ENCODE peak calls at places on chromosomes 13 and 19, in nine cellular contexts. G is AG09309, K is heart left ventricle, X is fibroblast of mammary gland, U is tibial nerve, A is cardiac fibroblast, Y is Calu3, P is choroid plexus epithelial cell, T is AG04450. F is an unnamed sample.

GRCh38 chr13:51950722-51951121 is 60.5 kb downstream of the ATP7B start:
- DNase-seq in U (no peak), T (no peak), X (no peak), G (no peak), Y (no peak), P (no peak), K (no peak), A (peak), F (no peak)

GRCh38 chr19:5128932-5129389 is 160.0 kb downstream of the KDM4B start:
- DNase-seq in Y (no peak), K (peak), T (no peak), U (no peak), A (peak), X (no peak), P (peak), G (no peak), F (no peak)

GRCh38 chr19:42524943-42525342 is 3.3 kb downstream of the CEACAM1 start:
- DNase-seq in X (no peak), P (no peak), K (no peak), U (no peak), G (no peak), Y (no peak), T (no peak), A (no peak), F (no peak)

GRCh38 chr13:49441846-49442245 is 2.0 kb downstream of the CAB39L start:
- DNase-seq in P (peak), G (no peak), K (no peak), X (peak), T (no peak), Y (no peak), U (no peak), A (peak), F (no peak)

GRCh38 chr13:113903912-113904311 is 40.0 kb upstream of the GAS6 start:
- DNase-seq in P (no peak), K (no peak), X (no peak), U (no peak), A (no peak), G (no peak), T (no peak), Y (no peak), F (no peak)

GRCh38 chr13:33958964-33959363 is 141.0 kb downstream of the RFC3 start:
- DNase-seq in T (no peak), P (no peak), A (no peak), G (no peak), K (no peak), U (no peak), X (no peak), Y (no peak), F (no peak)

GRCh38 chr19:3982701-3983541 is 2.3 kb downstream of the EEF2 start:
- DNase-seq in T (no peak), K (peak), A (no peak), Y (no peak), U (no peak), G (no peak), P (peak), X (peak), F (peak)

GRCh38 chr19:30711296-30711695 is 339.1 kb downstream of the ZNF536 start:
- DNase-seq in A (no peak), Y (no peak), U (no peak), T (no peak), X (no peak), P (no peak), G (no peak), K (no peak), F (no peak)

GRCh38 chr19:7216373-7216902 is 77.8 kb downstream of the INSR start:
- DNase-seq in K (no peak), Y (no peak), P (no peak), T (no peak), A (no peak), U (no peak), G (no peak), X (no peak), F (no peak)

GRCh38 chr13:42633495-42633894 is 59.5 kb downstream of the TNFSF11 start:
- DNase-seq in G (no peak), K (no peak), Y (no peak), A (no peak), P (peak), T (no peak), U (no peak), X (peak), F (no peak)

GRCh38 chr19:48497728-48498575 is 13.7 kb downstream of the LMTK3 start:
- DNase-seq in K (no peak), Y (no peak), U (no peak), T (no peak), X (no peak), G (no peak), P (no peak), A (no peak), F (peak)

GRCh38 chr19:11019824-11020223 is 59.0 kb downstream of the SMARCA4 start:
- DNase-seq in K (peak), Y (no peak), X (peak), A (peak), G (no peak), U (no peak), P (peak), T (no peak), F (peak)

GRCh38 chr19:54959840-54960239 is 6.3 kb upstream of the NLRP2 start:
- DNase-seq in K (no peak), T (no peak), A (no peak), U (no peak), G (no peak), P (no peak), Y (no peak), X (no peak), F (no peak)

GRCh38 chr19:2650515-2650914 is 52.0 kb downstream of the GNG7 start:
- DNase-seq in P (no peak), K (peak), T (no peak), G (no peak), U (no peak), Y (no peak), A (peak), X (no peak), F (peak)

GRCh38 chr13:26255717-26256277 is 1.9 kb downstream of the CDK8 start:
- DNase-seq in Y (no peak), A (peak), P (peak), U (no peak), K (no peak), G (no peak), T (no peak), X (peak), F (no peak)

GRCh38 chr19:2590630-2591399 is 111.7 kb downstream of the GNG7 start:
- DNase-seq in K (no peak), U (no peak), G (no peak), Y (no peak), T (no peak), A (no peak), X (no peak), P (no peak), F (no peak)

DNA sequence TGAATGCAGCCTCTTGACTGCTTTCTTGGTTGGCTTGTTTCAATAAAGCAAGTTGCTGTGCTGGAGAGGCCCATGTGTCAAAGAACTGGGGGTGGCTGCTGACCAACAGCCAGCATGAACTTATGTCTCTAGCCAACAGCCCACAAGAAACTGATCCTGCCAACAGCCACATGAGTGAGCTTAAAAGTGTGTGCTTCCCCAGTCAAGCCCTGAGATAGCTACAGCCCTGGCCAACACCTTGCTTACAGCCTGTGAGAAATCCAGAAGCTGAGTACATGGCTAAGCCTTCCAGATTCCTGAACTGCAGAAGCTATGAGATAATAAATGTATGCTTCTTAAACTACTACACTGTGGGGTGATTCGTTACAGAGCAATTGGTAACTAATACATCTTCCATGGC is 38.9 kb upstream of the IPO5 start:
- DNase-seq in G (no peak), A (no peak), K (no peak), T (no peak), X (peak), P (peak), U (no peak), Y (no peak), F (no peak)
- TF ChIP-seq CTCF in G (no peak), A (no peak), K (no peak), T (no peak), X (no peak), P (no peak), U (no peak), Y (no peak), F (no peak)

DNA sequence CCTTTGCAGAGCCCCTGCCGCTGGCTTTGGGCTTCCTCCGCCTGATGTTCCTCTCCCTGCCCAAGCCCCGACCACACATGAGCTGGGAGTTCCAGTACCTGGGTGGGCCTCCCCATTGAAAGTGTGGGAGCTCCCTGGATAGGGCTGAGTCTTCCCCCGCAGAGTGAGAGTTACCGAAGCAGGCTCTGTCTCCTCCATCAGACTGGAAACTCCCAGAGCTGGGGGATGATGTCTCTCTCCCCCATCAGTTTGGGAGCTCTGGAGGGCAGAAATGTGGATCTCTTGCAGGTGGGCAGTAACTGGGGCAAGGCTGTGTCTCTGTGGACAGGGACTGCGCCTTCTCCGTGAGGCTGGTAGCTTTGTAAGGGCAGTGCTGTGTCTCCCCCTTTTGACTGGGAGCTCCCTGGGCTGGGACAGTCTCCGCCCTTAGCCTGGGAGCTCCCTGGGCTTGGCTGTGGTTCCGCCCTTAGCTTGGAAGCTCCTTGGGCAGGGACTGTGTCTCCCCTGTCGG is 767 bp downstream of the DCAF15 start:
- DNase-seq in X (peak), T (no peak), Y (peak), P (peak), U (no peak), K (no peak), G (peak), A (peak), F (peak)
- TF ChIP-seq CTCF in X (peak), T (no peak), Y (no peak), P (peak), U (no peak), K (no peak), G (peak), A (no peak), F (peak)

GRCh38 chr19:21483589-21484170 is 21.7 kb upstream of the ZNF429 start:
- DNase-seq in X (peak), U (peak), K (peak), G (no peak), A (peak), T (no peak), P (peak), Y (no peak), F (peak)

GRCh38 chr19:21487969-21488368 is 17.4 kb upstream of the ZNF429 start:
- DNase-seq in Y (no peak), P (no peak), A (no peak), X (no peak), U (no peak), K (no peak), T (no peak), G (no peak), F (peak)

GRCh38 chr19:21484631-21485030 is 20.8 kb upstream of the ZNF429 start:
- DNase-seq in A (no peak), Y (no peak), G (no peak), U (no peak), T (no peak), P (no peak), X (no peak), K (no peak), F (no peak)

DNA sequence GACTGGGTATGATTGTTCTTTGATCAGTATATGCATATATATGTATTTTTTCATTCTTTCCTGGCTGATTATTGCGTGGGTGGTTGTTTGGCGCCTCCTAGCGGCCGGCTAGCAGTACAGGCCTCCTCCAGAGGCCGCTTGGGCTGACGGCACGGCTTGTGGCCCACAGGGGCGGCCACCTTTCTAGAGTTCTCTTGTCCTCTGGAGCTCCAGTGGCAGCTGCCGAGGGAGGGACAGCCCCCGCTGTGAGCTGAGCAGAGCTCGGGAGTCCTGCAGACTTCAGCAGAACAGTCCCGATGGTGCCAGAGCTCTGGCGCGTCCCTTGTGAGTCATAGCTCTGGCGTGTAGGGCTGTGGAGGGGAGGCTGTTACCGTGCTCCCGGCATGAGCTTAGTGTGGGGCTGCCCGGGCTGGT is 22.5 kb upstream of the ZNF429 start:
- DNase-seq in K (peak), P (peak), G (no peak), Y (no peak), U (no peak), A (peak), X (peak), T (no peak), F (peak)
- TF ChIP-seq CTCF in K (peak), P (peak), G (peak), Y (no peak), U (peak), A (peak), X (peak), T (no peak), F (peak)

GRCh38 chr19:45178262-45179062 is at the start of gene BLOC1S3:
- DNase-seq in Y (peak), U (peak), G (peak), A (peak), P (peak), T (peak), X (peak), K (peak), F (peak)
- TF ChIP-seq CTCF in Y (peak), U (peak), G (peak), A (no peak), P (peak), T (peak), X (peak), K (peak), F (no peak)

GRCh38 chr13:30679483-30680330 is 55.6 kb upstream of the ALOX5AP start:
- DNase-seq in U (no peak), P (peak), X (peak), A (peak), Y (peak), T (no peak), K (no peak), G (no peak), F (peak)

GRCh38 chr13:30681489-30682242 is 53.7 kb upstream of the ALOX5AP start:
- DNase-seq in P (peak), G (peak), U (no peak), T (peak), K (no peak), A (peak), Y (no peak), X (peak), F (peak)

GRCh38 chr13:30673669-30674521 is 56.2 kb downstream of the USPL1 start:
- DNase-seq in K (peak), T (peak), A (peak), Y (peak), P (peak), X (peak), G (peak), U (peak), F (peak)

GRCh38 chr13:30671271-30671815 is 53.6 kb downstream of the USPL1 start:
- DNase-seq in G (no peak), K (no peak), A (no peak), T (no peak), Y (no peak), X (no peak), P (no peak), U (no peak), F (peak)

DNA sequence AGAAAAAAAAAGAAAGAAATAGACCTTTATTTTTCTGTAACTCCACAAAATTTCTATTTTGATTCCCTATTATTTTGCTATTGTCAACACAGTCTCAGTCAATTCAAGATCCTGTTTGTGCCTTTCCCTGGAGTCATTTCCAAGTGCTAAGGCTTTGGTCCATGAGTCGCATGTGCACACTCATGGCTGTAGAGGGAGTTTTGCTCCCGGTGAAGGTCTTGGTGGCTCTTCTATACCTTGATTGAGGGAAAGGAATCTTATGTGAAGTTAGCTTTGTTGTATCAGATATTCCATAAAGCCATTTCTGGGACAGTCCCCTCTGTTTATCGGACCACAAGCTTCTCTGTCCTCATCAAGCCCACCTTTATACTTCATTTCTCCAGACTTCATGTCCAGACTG is 58.7 kb upstream of the ALOX5AP start:
- DNase-seq in P (peak), G (no peak), T (no peak), K (no peak), A (peak), Y (no peak), X (peak), U (no peak), F (peak)
- TF ChIP-seq CTCF in P (peak), G (peak), T (peak), K (no peak), A (peak), Y (no peak), X (peak), U (no peak), F (peak)

GRCh38 chr19:13842294-13843103 is 34.4 kb upstream of the NANOS3 start:
- DNase-seq in Y (peak), K (peak), U (peak), A (peak), G (no peak), X (peak), T (no peak), P (peak), F (peak)
- TF ChIP-seq CTCF in Y (no peak), K (no peak), U (no peak), A (no peak), G (no peak), X (no peak), T (no peak), P (no peak), F (no peak)

GRCh38 chr19:1472227-1473055 is 6.6 kb downstream of the C19orf25 start:
- DNase-seq in Y (no peak), P (no peak), K (no peak), G (no peak), X (no peak), U (no peak), A (no peak), T (no peak), F (no peak)

GRCh38 chr19:1469936-1470863 is 8.8 kb downstream of the C19orf25 start:
- DNase-seq in U (no peak), T (no peak), A (no peak), X (no peak), P (peak), K (peak), Y (peak), G (no peak), F (peak)

GRCh38 chr19:1473056-1473400 is 6.0 kb downstream of the C19orf25 start:
- DNase-seq in A (no peak), X (no peak), U (no peak), P (no peak), T (no peak), G (no peak), K (no peak), Y (no peak), F (no peak)

GRCh38 chr19:1470864-1471513 is 8.0 kb downstream of the C19orf25 start:
- DNase-seq in P (no peak), Y (no peak), G (no peak), X (no peak), U (no peak), A (no peak), K (no peak), T (no peak), F (peak)

GRCh38 chr19:1471514-1472107 is 7.4 kb downstream of the C19orf25 start:
- DNase-seq in P (no peak), A (no peak), K (no peak), G (no peak), Y (no peak), X (no peak), U (no peak), T (no peak), F (peak)
- TF ChIP-seq CTCF in P (peak), A (no peak), K (no peak), G (peak), Y (no peak), X (peak), U (no peak), T (peak), F (no peak)

F was measured in osteoblast.